ENCODE peak calls at places on chromosomes 2 and 18, in four cellular contexts. L, V, I and Q are unnamed samples.

GRCh38 chr18:35042389-35043066 is 1.3 kb downstream of the MAPRE2 start:
- DNase-seq in L (no peak), V (no peak), I (no peak), Q (no peak)

GRCh38 chr18:58314284-58314683 is 270.3 kb downstream of the NEDD4L start:
- DNase-seq in L (no peak), V (no peak), I (no peak), Q (no peak)

GRCh38 chr2:46448111-46448510 is 31.3 kb upstream of the TMEM247 start:
- DNase-seq in L (no peak), V (no peak), I (no peak), Q (no peak)

GRCh38 chr2:109239720-109240119 is 110.7 kb downstream of the SH3RF3 start:
- DNase-seq in L (no peak), V (no peak), I (no peak), Q (no peak)

GRCh38 chr2:187612857-187613256 is 58.6 kb upstream of the TFPI start:
- DNase-seq in L (no peak), V (no peak), I (no peak), Q (no peak)

GRCh38 chr2:102050854-102051391 is 59.2 kb downstream of the IL1R2 start:
- DNase-seq in L (peak; percentile 85), V (no peak), I (peak; percentile 36), Q (peak; percentile 72)

GRCh38 chr2:134527398-134527797 is 191.4 kb downstream of the TMEM163 start:
- DNase-seq in L (no peak), V (no peak), I (no peak), Q (no peak)

GRCh38 chr2:60488291-60488690 is 65.2 kb downstream of the BCL11A start:
- DNase-seq in L (no peak), V (no peak), I (no peak), Q (no peak)

GRCh38 chr2:32330136-32330535 is 26.7 kb upstream of the BIRC6 start:
- DNase-seq in L (no peak), V (no peak), I (no peak), Q (no peak)

GRCh38 chr18:8496186-8496585 is 113.1 kb upstream of the RAB12 start:
- DNase-seq in L (no peak), V (no peak), I (no peak), Q (no peak)

GRCh38 chr2:134143568-134143967 is 110.3 kb upstream of the MGAT5 start:
- DNase-seq in L (no peak), V (no peak), I (no peak), Q (no peak)

GRCh38 chr18:57813245-57813644 is 10.1 kb upstream of the ATP8B1 start:
- DNase-seq in L (no peak), V (no peak), I (no peak), Q (no peak)

GRCh38 chr2:28293416-28293815 is 99.2 kb upstream of the FOSL2 start:
- DNase-seq in L (no peak), V (no peak), I (no peak), Q (no peak)

GRCh38 chr2:82234283-82234682 is 1929.7 kb upstream of the LRRTM1 start:
- DNase-seq in L (no peak), V (no peak), I (peak; percentile 0), Q (no peak)

GRCh38 chr2:58571181-58571852 is 330.2 kb upstream of the FANCL start:
- DNase-seq in L (peak; percentile 13), V (peak; percentile 24), I (peak; percentile 95), Q (peak; percentile 26)